ENCODE peak calls at places on chromosomes 12 and 14, in four cellular contexts. A is uterus, B is MM.1S, U is A549. P is an unnamed sample.

GRCh38 chr14:103889313-103890051 is 38.8 kb upstream of the TDRD9 start:
- DNase-seq in A (no peak), B (no peak), U (no peak), P (no peak)

GRCh38 chr12:29743801-29744200 is 39.9 kb downstream of the TMTC1 start:
- DNase-seq in A (no peak), B (no peak), U (no peak), P (no peak)

GRCh38 chr12:95942106-95942531 is 295 bp downstream of the CCDC38 start:
- DNase-seq in A (no peak), B (no peak), U (no peak), P (no peak)

GRCh38 chr12:79527498-79527897 is 163.3 kb downstream of the PAWR start:
- DNase-seq in A (no peak), B (no peak), U (peak), P (no peak)

GRCh38 chr12:132356686-132357622 is 27.6 kb upstream of the GALNT9 start:
- DNase-seq in A (no peak), B (no peak), U (peak), P (no peak)

GRCh38 chr12:92398565-92399309 is 253.1 kb upstream of the BTG1 start:
- DNase-seq in A (no peak), B (no peak), U (no peak), P (peak)

GRCh38 chr12:80716711-80717469 is at the start of gene MYF5:
- DNase-seq in A (no peak), B (no peak), U (no peak), P (no peak)

GRCh38 chr14:74879427-74880180 is 2.1 kb upstream of the DLST start:
- DNase-seq in A (no peak), B (no peak), U (no peak), P (no peak)

GRCh38 chr12:2347844-2348476 is 295.2 kb downstream of the CACNA1C start:
- DNase-seq in A (no peak), B (no peak), U (no peak), P (no peak)

GRCh38 chr12:117685115-117685926 is 283.5 kb downstream of the KSR2 start:
- DNase-seq in A (peak), B (no peak), U (peak), P (no peak)

GRCh38 chr14:52706286-52706685 is 714 bp upstream of the PSMC6 start:
- DNase-seq in A (no peak), B (no peak), U (peak), P (peak)

GRCh38 chr12:95548539-95549391 is 2.5 kb downstream of the USP44 start:
- DNase-seq in A (peak), B (no peak), U (peak), P (peak)

GRCh38 chr12:31781894-31782540 is 53.2 kb upstream of the AMN1 start:
- DNase-seq in A (no peak), B (no peak), U (no peak), P (no peak)

GRCh38 chr12:120466560-120467315 is 2.8 kb downstream of the SRSF9 start:
- DNase-seq in A (peak), B (no peak), U (peak), P (peak)

GRCh38 chr12:98738002-98738401 is 92.9 kb downstream of the APAF1 start:
- DNase-seq in A (no peak), B (no peak), U (no peak), P (no peak)

GRCh38 chr14:71449316-71450055 is 482.7 kb upstream of the RGS6 start:
- DNase-seq in A (no peak), B (no peak), U (no peak), P (no peak)

GRCh38 chr14:22973217-22974032 is 8.9 kb downstream of the AJUBA start:
- DNase-seq in A (no peak), B (peak), U (peak), P (no peak)

GRCh38 chr12:95473440-95473946 is 459 bp upstream of the METAP2 start:
- DNase-seq in A (peak), B (peak), U (peak), P (no peak)

GRCh38 chr14:105071326-105071725 is 6.1 kb upstream of the GPR132 start:
- DNase-seq in A (no peak), B (no peak), U (no peak), P (no peak)

GRCh38 chr12:2783936-2784600 is 10.7 kb upstream of the FKBP4 start:
- DNase-seq in A (peak), B (peak), U (peak), P (no peak)

GRCh38 chr12:50788562-50788961 is 24.7 kb downstream of the ATF1 start:
- DNase-seq in A (no peak), B (no peak), U (no peak), P (no peak)

GRCh38 chr14:70924521-70924920 is 17.3 kb downstream of the PCNX1 start:
- DNase-seq in A (no peak), B (no peak), U (no peak), P (no peak)

GRCh38 chr14:83923836-83924235 is 1606.1 kb upstream of the FLRT2 start:
- DNase-seq in A (no peak), B (no peak), U (no peak), P (no peak)

GRCh38 chr12:114726092-114726710 is 42.2 kb upstream of the TBX3 start:
- DNase-seq in A (no peak), B (no peak), U (no peak), P (no peak)

GRCh38 chr12:48681416-48681737 is 661 bp downstream of the KANSL2 start:
- DNase-seq in A (no peak), B (peak), U (peak), P (no peak)

GRCh38 chr14:68968051-68968450 is 11.1 kb downstream of the ACTN1 start:
- DNase-seq in A (no peak), B (no peak), U (no peak), P (peak)

GRCh38 chr12:5557906-5558305 is 126.0 kb downstream of the NTF3 start:
- DNase-seq in A (no peak), B (no peak), U (no peak), P (no peak)

GRCh38 chr12:76470028-76470939 is 89.3 kb downstream of the OSBPL8 start:
- DNase-seq in A (no peak), B (peak), U (peak), P (no peak)

P was measured in T-helper 22 cell.